ENCODE peak calls at places on chromosomes 16 and 17, in nine cellular contexts. F is substantia nigra, E is non-pigmented ciliary epithelial cell, M is BE2C, L is erythroblast, D is lower lobe of right lung, X is right cardiac atrium, S is K562, Z is HCT116. I is an unnamed sample.

GRCh38 chr17:1362065-1362848 is 37.8 kb downstream of the YWHAE start:
- DNase-seq in F (no peak), E (no peak), M (no peak), L (no peak), D (no peak), X (no peak), S (no peak), Z (no peak), I (no peak)

GRCh38 chr16:52912565-52913173 is 140.0 kb downstream of the CHD9NB start:
- DNase-seq in F (peak), E (peak), M (peak), L (peak), D (peak), X (peak), S (peak), Z (peak), I (peak)

GRCh38 chr16:54356391-54356790 is 69.8 kb upstream of the IRX3 start:
- DNase-seq in F (no peak), E (no peak), M (no peak), L (no peak), D (no peak), X (no peak), S (no peak), Z (no peak), I (no peak)

GRCh38 chr17:45231481-45232116 is 9.9 kb downstream of the FMNL1 start:
- DNase-seq in F (no peak), E (no peak), M (peak), L (no peak), D (no peak), X (peak), S (no peak), Z (no peak), I (no peak)

GRCh38 chr17:42618442-42619150 is 9.1 kb downstream of the TUBG1 start:
- DNase-seq in F (no peak), E (no peak), M (peak), L (peak), D (peak), X (peak), S (peak), Z (no peak), I (no peak)

GRCh38 chr17:44218344-44219125 is 940 bp downstream of the UBTF start:
- DNase-seq in F (peak), E (no peak), M (peak), L (peak), D (peak), X (peak), S (peak), Z (peak), I (no peak)

GRCh38 chr17:9696279-9697044 is 51.1 kb downstream of the USP43 start:
- DNase-seq in F (no peak), E (no peak), M (no peak), L (no peak), D (no peak), X (no peak), S (no peak), Z (no peak), I (no peak)

GRCh38 chr17:44354582-44355309 is 8.9 kb downstream of the FAM171A2 start:
- DNase-seq in F (no peak), E (no peak), M (no peak), L (peak), D (no peak), X (peak), S (no peak), Z (no peak), I (no peak)

GRCh38 chr17:67999291-67999911 is 3.1 kb upstream of the C17orf58 start:
- DNase-seq in F (no peak), E (no peak), M (no peak), L (no peak), D (peak), X (no peak), S (no peak), Z (no peak), I (no peak)

GRCh38 chr16:320206-320605 is 32.3 kb downstream of the AXIN1 start:
- DNase-seq in F (no peak), E (no peak), M (no peak), L (no peak), D (no peak), X (no peak), S (no peak), Z (no peak), I (no peak)

GRCh38 chr17:79299349-79299748 is 224.7 kb downstream of the ENGASE start:
- DNase-seq in F (no peak), E (no peak), M (no peak), L (no peak), D (no peak), X (no peak), S (no peak), Z (no peak), I (no peak)

GRCh38 chr16:49260253-49260652 is 21.4 kb downstream of the CBLN1 start:
- DNase-seq in F (no peak), E (no peak), M (no peak), L (no peak), D (no peak), X (no peak), S (no peak), Z (no peak), I (no peak)

GRCh38 chr17:73990290-73990689 is 213.2 kb upstream of the RPL38 start:
- DNase-seq in F (no peak), E (no peak), M (no peak), L (no peak), D (peak), X (no peak), S (no peak), Z (no peak), I (no peak)

GRCh38 chr17:44466339-44466738 is 36.9 kb downstream of the GPATCH8 start:
- DNase-seq in F (no peak), E (no peak), M (no peak), L (no peak), D (no peak), X (no peak), S (no peak), Z (no peak), I (no peak)

GRCh38 chr17:57926723-57927047 is 28.5 kb downstream of the CUEDC1 start:
- DNase-seq in F (no peak), E (no peak), M (no peak), L (no peak), D (no peak), X (no peak), S (no peak), Z (no peak), I (no peak)

GRCh38 chr17:76672270-76672851 is 28.8 kb upstream of the ST6GALNAC1 start:
- DNase-seq in F (no peak), E (no peak), M (no peak), L (no peak), D (no peak), X (no peak), S (no peak), Z (no peak), I (no peak)

GRCh38 chr17:79923974-79924638 is 84.9 kb upstream of the CBX4 start:
- DNase-seq in F (peak), E (no peak), M (peak), L (peak), D (no peak), X (peak), S (peak), Z (peak), I (no peak)

GRCh38 chr16:14307059-14307531 is 236.0 kb downstream of the MRTFB start:
- DNase-seq in F (no peak), E (no peak), M (no peak), L (no peak), D (no peak), X (no peak), S (peak), Z (no peak), I (no peak)

GRCh38 chr16:56364865-56365264 is 60.5 kb downstream of the AMFR start:
- DNase-seq in F (no peak), E (no peak), M (no peak), L (no peak), D (no peak), X (peak), S (no peak), Z (no peak), I (no peak)

GRCh38 chr17:6632530-6632929 is 8.0 kb downstream of the KIAA0753 start:
- DNase-seq in F (no peak), E (no peak), M (no peak), L (no peak), D (no peak), X (no peak), S (no peak), Z (no peak), I (no peak)

GRCh38 chr16:12182202-12182601 is 205.7 kb downstream of the SNX29 start:
- DNase-seq in F (no peak), E (no peak), M (no peak), L (no peak), D (no peak), X (no peak), S (no peak), Z (no peak), I (no peak)

GRCh38 chr17:79619196-79619595 is 8.3 kb upstream of the RBFOX3 start:
- DNase-seq in F (no peak), E (no peak), M (no peak), L (no peak), D (peak), X (peak), S (no peak), Z (no peak), I (no peak)

GRCh38 chr16:85570735-85571562 is 42.2 kb upstream of the GSE1 start:
- DNase-seq in F (no peak), E (no peak), M (no peak), L (peak), D (peak), X (peak), S (peak), Z (no peak), I (no peak)

GRCh38 chr17:47204722-47205418 is 4.3 kb upstream of the MYL4 start:
- DNase-seq in F (no peak), E (no peak), M (no peak), L (no peak), D (no peak), X (no peak), S (peak), Z (no peak), I (no peak)

GRCh38 chr16:22672830-22673210 is 141.1 kb upstream of the HS3ST2 start:
- DNase-seq in F (no peak), E (no peak), M (no peak), L (no peak), D (no peak), X (no peak), S (no peak), Z (no peak), I (no peak)

GRCh38 chr16:86222965-86223551 is 287.3 kb upstream of the FOXF1 start:
- DNase-seq in F (no peak), E (peak), M (no peak), L (no peak), D (no peak), X (no peak), S (no peak), Z (no peak), I (peak)

GRCh38 chr16:85393674-85394510 is 219.2 kb upstream of the GSE1 start:
- DNase-seq in F (no peak), E (no peak), M (peak), L (peak), D (peak), X (peak), S (peak), Z (no peak), I (no peak)

I was measured in HFF-Myc.